ENCODE peak calls at places on chromosomes 2 and 18, in seven cellular contexts. One of them, this sample, is unnamed.

GRCh38 chr18:37902344-37902743 is 336.7 kb upstream of the CELF4 start:
- DNase-seq in stimulated activated CD4-positive, alpha-beta T cell treated with anti-CD3 and anti-CD28 coated beads, Interleukin-1b, Interleukin-23, amount 100 ng/mL, for 1 hour: no peak
- DNase-seq in COR-L47: no peak
- DNase-seq in RKO: no peak
- DNase-seq in cardiac fibroblast: no peak
- DNase-seq in stromal cell of bone marrow: no peak
- DNase-seq in SW 1271: no peak
- DNase-seq in this sample: no peak

GRCh38 chr18:42925036-42925435 is 190.4 kb downstream of the RIT2 start:
- DNase-seq in stimulated activated CD4-positive, alpha-beta T cell treated with anti-CD3 and anti-CD28 coated beads, Interleukin-1b, Interleukin-23, amount 100 ng/mL, for 1 hour: no peak
- DNase-seq in COR-L47: no peak
- DNase-seq in RKO: no peak
- DNase-seq in cardiac fibroblast: peak
- DNase-seq in stromal cell of bone marrow: peak
- DNase-seq in SW 1271: no peak
- DNase-seq in this sample: no peak

GRCh38 chr2:171345971-171346722 is 87.6 kb downstream of the METTL8 start:
- DNase-seq in stimulated activated CD4-positive, alpha-beta T cell treated with anti-CD3 and anti-CD28 coated beads, Interleukin-1b, Interleukin-23, amount 100 ng/mL, for 1 hour: no peak
- DNase-seq in COR-L47: no peak
- DNase-seq in RKO: no peak
- DNase-seq in cardiac fibroblast: peak
- DNase-seq in stromal cell of bone marrow: no peak
- DNase-seq in SW 1271: no peak
- DNase-seq in this sample: no peak

GRCh38 chr2:108588070-108588668 is 53.9 kb downstream of the LIMS1 start:
- DNase-seq in stimulated activated CD4-positive, alpha-beta T cell treated with anti-CD3 and anti-CD28 coated beads, Interleukin-1b, Interleukin-23, amount 100 ng/mL, for 1 hour: no peak
- DNase-seq in COR-L47: no peak
- DNase-seq in RKO: no peak
- DNase-seq in cardiac fibroblast: peak
- DNase-seq in stromal cell of bone marrow: no peak
- DNase-seq in SW 1271: no peak
- DNase-seq in this sample: no peak

GRCh38 chr2:165155152-165155551 is 48.7 kb downstream of the SCN3A start:
- DNase-seq in stimulated activated CD4-positive, alpha-beta T cell treated with anti-CD3 and anti-CD28 coated beads, Interleukin-1b, Interleukin-23, amount 100 ng/mL, for 1 hour: no peak
- DNase-seq in COR-L47: no peak
- DNase-seq in RKO: no peak
- DNase-seq in cardiac fibroblast: no peak
- DNase-seq in stromal cell of bone marrow: no peak
- DNase-seq in SW 1271: no peak
- DNase-seq in this sample: no peak

GRCh38 chr2:219155054-219155644 is 5.5 kb downstream of the NHEJ1 start:
- DNase-seq in stimulated activated CD4-positive, alpha-beta T cell treated with anti-CD3 and anti-CD28 coated beads, Interleukin-1b, Interleukin-23, amount 100 ng/mL, for 1 hour: no peak
- DNase-seq in COR-L47: peak
- DNase-seq in RKO: peak
- DNase-seq in cardiac fibroblast: peak
- DNase-seq in stromal cell of bone marrow: peak
- DNase-seq in SW 1271: peak
- DNase-seq in this sample: no peak

GRCh38 chr18:24157855-24158254 is 19.0 kb downstream of the CABYR start:
- DNase-seq in stimulated activated CD4-positive, alpha-beta T cell treated with anti-CD3 and anti-CD28 coated beads, Interleukin-1b, Interleukin-23, amount 100 ng/mL, for 1 hour: no peak
- DNase-seq in COR-L47: peak
- DNase-seq in RKO: no peak
- DNase-seq in cardiac fibroblast: no peak
- DNase-seq in stromal cell of bone marrow: no peak
- DNase-seq in SW 1271: no peak
- DNase-seq in this sample: no peak

GRCh38 chr2:154240921-154241379 is 369.2 kb downstream of the GALNT13 start:
- DNase-seq in stimulated activated CD4-positive, alpha-beta T cell treated with anti-CD3 and anti-CD28 coated beads, Interleukin-1b, Interleukin-23, amount 100 ng/mL, for 1 hour: no peak
- DNase-seq in COR-L47: no peak
- DNase-seq in RKO: no peak
- DNase-seq in cardiac fibroblast: no peak
- DNase-seq in stromal cell of bone marrow: no peak
- DNase-seq in SW 1271: no peak
- DNase-seq in this sample: no peak

GRCh38 chr2:86199834-86200177 is 549 bp downstream of the MRPL35 start:
- DNase-seq in stimulated activated CD4-positive, alpha-beta T cell treated with anti-CD3 and anti-CD28 coated beads, Interleukin-1b, Interleukin-23, amount 100 ng/mL, for 1 hour: no peak
- DNase-seq in COR-L47: no peak
- DNase-seq in RKO: no peak
- DNase-seq in cardiac fibroblast: no peak
- DNase-seq in stromal cell of bone marrow: no peak
- DNase-seq in SW 1271: no peak
- DNase-seq in this sample: no peak

This sample was measured in activated naive CD4-positive, alpha-beta T cell.